ENCODE peak calls at places on chromosomes 3 and 15, in seven cellular contexts. T is neuronal stem cell, Q is astrocyte of the cerebellum, F is cardiac fibroblast, V is aorta, C is PC-3, O is upper lobe of right lung. X is an unnamed sample.

GRCh38 chr15:27273506-27273905 is 302.5 kb downstream of the GABRG3 start:
- DNase-seq in T (no peak), C (no peak), V (no peak), F (no peak), Q (no peak), O (no peak), X (no peak)

GRCh38 chr15:99385865-99386264 is 134.6 kb downstream of the LRRC28 start:
- DNase-seq in O (no peak), C (peak; percentile 11), T (no peak), Q (no peak), V (no peak), F (peak; percentile 47), X (no peak)

GRCh38 chr3:18382760-18383369 is 42.3 kb downstream of the SATB1 start:
- DNase-seq in T (no peak), C (no peak), F (no peak), Q (no peak), O (no peak), V (no peak), X (no peak)

GRCh38 chr15:88174571-88174970 is 82.0 kb downstream of the NTRK3 start:
- DNase-seq in Q (no peak), C (no peak), T (no peak), O (no peak), V (no peak), F (no peak), X (no peak)

GRCh38 chr15:34810455-34811146 is 15.3 kb upstream of the ACTC1 start:
- DNase-seq in Q (peak; percentile 61), T (no peak), O (no peak), V (peak; percentile 84), C (peak; percentile 64), F (peak; percentile 98), X (no peak)

GRCh38 chr3:192843742-192844350 is 73.8 kb downstream of the MB21D2 start:
- DNase-seq in O (no peak), C (no peak), V (no peak), F (no peak), T (no peak), Q (no peak), X (no peak)

GRCh38 chr3:187969581-187969950 is 184.4 kb upstream of the LPP start:
- DNase-seq in Q (no peak), F (no peak), O (no peak), C (no peak), V (no peak), T (no peak), X (no peak)

GRCh38 chr3:69009559-69010410 is 3.7 kb downstream of the EOGT start:
- DNase-seq in C (no peak), V (no peak), Q (peak; percentile 87), F (peak; percentile 87), O (no peak), T (no peak), X (no peak)

GRCh38 chr3:100023150-100023549 is 91.2 kb downstream of the FILIP1L start:
- DNase-seq in Q (peak; percentile 90), C (peak; percentile 67), F (peak; percentile 49), V (no peak), T (no peak), O (no peak), X (no peak)

GRCh38 chr3:192481638-192482037 is 245.7 kb downstream of the FGF12 start:
- DNase-seq in Q (peak; percentile 94), F (peak; percentile 91), C (peak; percentile 83), O (no peak), T (no peak), V (no peak), X (no peak)

GRCh38 chr3:19254784-19255338 is 106.6 kb downstream of the KCNH8 start:
- DNase-seq in T (no peak), F (no peak), O (no peak), C (no peak), Q (no peak), V (no peak), X (no peak)

GRCh38 chr15:63896336-63897115 is 62.8 kb upstream of the HERC1 start:
- DNase-seq in O (peak; percentile 56), T (no peak), V (no peak), C (peak; percentile 43), F (peak; percentile 56), Q (peak; percentile 38), X (peak; percentile 74)

GRCh38 chr3:156516284-156516683 is 38.6 kb downstream of the SSR3 start:
- DNase-seq in V (no peak), F (peak; percentile 23), C (no peak), Q (no peak), T (no peak), O (no peak), X (no peak)

GRCh38 chr3:170064108-170064507 is 26.3 kb downstream of the GPR160 start:
- DNase-seq in V (no peak), C (no peak), O (no peak), T (no peak), Q (no peak), F (no peak), X (no peak)

GRCh38 chr15:49688135-49688790 is 67.4 kb downstream of the DTWD1 start:
- DNase-seq in V (no peak), F (no peak), C (no peak), Q (no peak), T (no peak), O (no peak), X (no peak)

GRCh38 chr15:22831473-22831872 is 7.0 kb upstream of the NIPA2 start:
- DNase-seq in T (no peak), Q (no peak), F (peak; percentile 32), C (peak; percentile 25), V (no peak), O (no peak), X (no peak)

GRCh38 chr3:48661501-48662139 is 1.1 kb downstream of the CELSR3 start:
- DNase-seq in Q (no peak), V (peak; percentile 91), C (peak; percentile 40), F (peak; percentile 57), O (peak; percentile 83), T (peak; percentile 86), X (peak; percentile 68)

GRCh38 chr15:67085237-67085817 is 19.9 kb downstream of the SMAD3 start:
- DNase-seq in Q (no peak), C (no peak), T (no peak), O (no peak), V (peak; percentile 40), F (no peak), X (peak; percentile 79)

GRCh38 chr3:178129109-178129508 is 407.1 kb upstream of the KCNMB2 start:
- DNase-seq in F (no peak), C (no peak), T (no peak), V (no peak), Q (no peak), O (no peak), X (no peak)

GRCh38 chr3:62046326-62046725 is 327.0 kb downstream of the FEZF2 start:
- DNase-seq in T (no peak), O (no peak), F (peak; percentile 36), C (no peak), Q (peak; percentile 26), V (no peak), X (no peak)

GRCh38 chr3:24508423-24508839 is 13.8 kb upstream of the THRB start:
- DNase-seq in F (peak; percentile 82), Q (no peak), T (no peak), C (peak; percentile 88), V (no peak), O (no peak), X (no peak)

GRCh38 chr3:12483364-12483763 is 916 bp upstream of the TSEN2 start:
- DNase-seq in C (peak; percentile 35), O (no peak), T (no peak), Q (no peak), V (no peak), F (no peak), X (no peak)
- H3K4me3 ChIP-seq in C (peak overlapping the region; percentile 81), O (peak overlapping the region; percentile 85), T (no peak overlapping the region), Q (no peak overlapping the region), V (no peak overlapping the region), F (no peak overlapping the region), X (no peak overlapping the region)

DNA sequence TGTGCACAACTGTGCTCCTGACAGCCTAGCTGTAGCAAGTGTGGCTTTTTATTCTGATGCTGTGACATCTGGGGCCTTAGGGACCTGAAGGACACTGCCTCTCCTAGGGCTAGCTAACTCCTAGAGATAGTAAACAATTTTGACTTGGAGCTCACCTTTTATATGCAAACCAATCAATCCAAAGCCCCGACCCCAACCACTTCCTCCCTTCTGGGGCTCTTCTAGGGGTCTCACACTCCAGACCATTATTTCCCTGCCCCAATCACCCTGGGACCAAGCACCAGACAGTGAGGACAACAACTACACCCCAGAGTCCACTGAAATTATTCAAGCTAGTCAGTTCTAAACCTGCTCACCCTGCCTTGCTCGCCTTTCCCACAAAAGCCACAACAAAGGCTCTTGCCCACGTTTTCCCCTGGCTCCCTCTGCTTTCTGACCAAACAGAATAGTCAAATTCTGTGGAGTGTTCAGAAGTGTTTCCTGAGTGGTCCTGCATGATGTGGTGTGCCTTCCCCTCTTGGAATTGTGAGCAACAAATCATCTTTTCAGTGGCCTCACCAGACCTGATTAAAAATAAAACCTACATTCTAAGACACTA is 84.2 kb upstream of the WNT5A start:
- DNase-seq in O (no peak), V (no peak), C (no peak), T (no peak), Q (peak; percentile 55), F (no peak), X (no peak)
- H3K4me3 ChIP-seq in O (no peak overlapping the region), V (no peak overlapping the region), C (no peak overlapping the region), T (no peak overlapping the region), Q (no peak overlapping the region), F (no peak overlapping the region), X (no peak overlapping the region)

DNA sequence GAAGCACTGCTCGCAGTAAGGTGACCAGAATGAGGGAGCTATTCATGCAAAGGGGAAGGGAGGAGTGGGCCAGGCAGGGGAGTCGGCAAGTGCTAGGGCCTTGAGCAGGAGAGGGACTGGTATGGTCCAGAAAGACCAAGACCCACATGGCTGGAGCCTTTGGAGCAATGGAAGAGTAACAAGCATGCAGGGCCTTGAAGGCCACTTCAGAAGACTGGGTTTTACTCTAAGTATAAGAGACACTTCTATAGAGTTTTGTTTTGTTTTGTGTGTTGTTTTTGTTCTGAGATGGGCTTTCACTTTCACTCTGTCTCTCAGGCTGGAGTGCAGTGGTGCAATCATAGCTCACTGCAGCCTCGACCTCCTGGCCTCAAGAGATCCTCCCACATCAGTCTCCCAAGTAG is 42.0 kb downstream of the BFSP2 start:
- DNase-seq in F (no peak), Q (no peak), C (no peak), V (no peak), T (no peak), O (no peak), X (no peak)
- H3K4me3 ChIP-seq in F (no peak overlapping the region), Q (no peak overlapping the region), C (no peak overlapping the region), V (no peak overlapping the region), T (no peak overlapping the region), O (peak overlapping the region; percentile 14), X (peak overlapping the region; percentile 13)

GRCh38 chr3:52671676-52672075 is 14.0 kb downstream of the PBRM1 start:
- DNase-seq in T (no peak), V (no peak), O (no peak), Q (no peak), C (no peak), F (no peak), X (no peak)

GRCh38 chr3:52670621-52671521 is 14.8 kb downstream of the PBRM1 start:
- DNase-seq in Q (peak; percentile 99), O (no peak), C (peak; percentile 99), V (no peak), F (peak; percentile 100), T (no peak), X (peak; percentile 62)
- H3K4me3 ChIP-seq in Q (peak overlapping the region; percentile 9), O (no peak overlapping the region), C (peak overlapping the region; percentile 49), V (no peak overlapping the region), F (no peak overlapping the region), T (no peak overlapping the region), X (no peak overlapping the region)

GRCh38 chr15:59997070-59997701 is 6.9 kb upstream of the FOXB1 start:
- DNase-seq in V (no peak), Q (no peak), O (no peak), F (no peak), T (peak; percentile 95), C (peak; percentile 42), X (peak; percentile 72)
- H3K4me3 ChIP-seq in V (peak overlapping the region; percentile 23), Q (peak overlapping the region; percentile 3), O (peak overlapping the region; percentile 5), F (no peak overlapping the region), T (no peak overlapping the region), C (peak overlapping the region; percentile 59), X (peak overlapping the region; percentile 23)

GRCh38 chr3:14812196-14812785 is 6.5 kb upstream of the FGD5 start:
- DNase-seq in O (no peak), V (no peak), Q (no peak), C (no peak), T (no peak), F (no peak), X (no peak)
- H3K4me3 ChIP-seq in O (peak overlapping the region; percentile 62), V (no peak overlapping the region), Q (no peak overlapping the region), C (no peak overlapping the region), T (no peak overlapping the region), F (no peak overlapping the region), X (no peak overlapping the region)